ENCODE peak calls at places on chromosomes 11 and 22, in seven cellular contexts. V, D, J, Z, T, M and P are unnamed samples.

GRCh38 chr22:38070250-38070921 is 13.2 kb downstream of the PICK1 start:
- DNase-seq in V (no peak), D (no peak), J (no peak), Z (no peak), T (no peak), M (peak), P (no peak)

GRCh38 chr11:46369458-46370152 is 11.9 kb upstream of the MDK start:
- DNase-seq in V (peak), D (no peak), J (no peak), Z (peak), T (no peak), M (no peak), P (no peak)

GRCh38 chr11:104332110-104332509 is 168.2 kb upstream of the PDGFD start:
- DNase-seq in V (peak), D (no peak), J (no peak), Z (no peak), T (no peak), M (no peak), P (no peak)

GRCh38 chr11:1444321-1444720 is 42.3 kb downstream of the MOB2 start:
- DNase-seq in V (no peak), D (no peak), J (no peak), Z (no peak), T (no peak), M (no peak), P (no peak)

GRCh38 chr22:27642104-27642800 is 159.3 kb downstream of the MN1 start:
- DNase-seq in V (no peak), D (no peak), J (no peak), Z (no peak), T (no peak), M (no peak), P (no peak)

GRCh38 chr11:104705475-104706195 is 192.6 kb downstream of the CASP12 start:
- DNase-seq in V (peak), D (no peak), J (no peak), Z (peak), T (peak), M (peak), P (no peak)

GRCh38 chr11:9838229-9838628 is 174.4 kb downstream of the SWAP70 start:
- DNase-seq in V (peak), D (no peak), J (peak), Z (no peak), T (no peak), M (no peak), P (no peak)

GRCh38 chr11:33160147-33160546 is 1.1 kb downstream of the CSTF3 start:
- DNase-seq in V (peak), D (peak), J (no peak), Z (no peak), T (no peak), M (no peak), P (no peak)

GRCh38 chr22:48959496-48959895 is 868.2 kb downstream of the BRD1 start:
- DNase-seq in V (no peak), D (no peak), J (no peak), Z (no peak), T (no peak), M (no peak), P (no peak)